ENCODE peak calls at places on chromosomes 5 and 9, in ten cellular contexts. V is GM04504; D is NCI-H2171 treated with DMSO at 0.1 percent for 48 hours; H is Right ventricle myocardium superior; M is HepG2; G is cardiac fibroblast; N is stimulated activated CD8-positive, alpha-beta memory T cell treated with anti-CD3 and anti-CD28 coated beads, Interleukin-4, amount 100 ng/mL, for 48 hours; F is spleen; B is RWPE1; Q is GDM1. O is an unnamed sample.

GRCh38 chr5:166772770-166773169 is 1518.7 kb upstream of the WWC1 start:
- DNase-seq in N (no peak), D (no peak), F (no peak), M (no peak), G (peak), B (peak), V (no peak), H (no peak), Q (no peak), O (no peak)

GRCh38 chr9:32581512-32582143 is 8.7 kb upstream of the NDUFB6 start:
- DNase-seq in F (no peak), H (no peak), G (peak), B (peak), M (peak), D (peak), Q (peak), N (no peak), V (no peak), O (peak)

GRCh38 chr9:22643541-22643940 is 196.9 kb downstream of the DMRTA1 start:
- DNase-seq in B (no peak), Q (no peak), H (no peak), F (no peak), V (no peak), G (no peak), M (no peak), D (no peak), N (no peak), O (no peak)

GRCh38 chr9:124450931-124451661 is 845 bp downstream of the ADGRD2 start:
- DNase-seq in N (no peak), H (no peak), F (peak), D (no peak), G (no peak), Q (no peak), M (no peak), V (no peak), B (no peak), O (no peak)

GRCh38 chr5:132059696-132060500 is 557 bp upstream of the IL3 start:
- DNase-seq in N (peak), F (peak), M (no peak), B (no peak), D (no peak), Q (no peak), H (no peak), V (no peak), G (no peak), O (no peak)

GRCh38 chr5:142684508-142685031 is 1.3 kb downstream of the FGF1 start:
- DNase-seq in F (no peak), V (no peak), N (no peak), B (no peak), G (peak), Q (no peak), H (no peak), M (no peak), D (no peak), O (no peak)

GRCh38 chr5:120150770-120151169 is 313.3 kb upstream of the PRR16 start:
- DNase-seq in D (no peak), F (no peak), M (no peak), V (no peak), N (no peak), G (no peak), H (no peak), B (no peak), Q (no peak), O (no peak)

GRCh38 chr9:104027295-104027694 is 66.8 kb upstream of the SMC2 start:
- DNase-seq in B (no peak), Q (no peak), F (no peak), H (no peak), M (no peak), V (no peak), N (no peak), D (no peak), G (no peak), O (no peak)

GRCh38 chr5:42499016-42499415 is 75.8 kb downstream of the GHR start:
- DNase-seq in B (no peak), N (no peak), D (no peak), M (no peak), H (no peak), Q (no peak), G (no peak), V (no peak), F (no peak), O (no peak)